ENCODE peak calls at places on chromosome 21, in ten cellular contexts. X, E, G, K, Y, M, O, P, U and C are unnamed samples. For H3K4me1 and H3K27me3, the result is how much of the 10 kb centered on the place peaks cover.

GRCh38 chr21:20783611-20784010 is 214.6 kb upstream of the NCAM2 start:
- DNase-seq in G (no peak), U (no peak), P (no peak), M (no peak), K (no peak), X (no peak), Y (no peak), O (no peak), E (no peak), C (no peak)

GRCh38 chr21:15682977-15683376 is 46.8 kb upstream of the USP25 start:
- DNase-seq in M (no peak), P (no peak), X (no peak), Y (no peak), U (peak), O (no peak), K (no peak), E (no peak), G (no peak), C (peak)

GRCh38 chr21:32270748-32271147 is 8.1 kb downstream of the MIS18A start:
- DNase-seq in U (no peak), K (no peak), E (no peak), X (no peak), G (no peak), O (no peak), Y (no peak), M (no peak), P (no peak), C (no peak)

GRCh38 chr21:43659136-43660000 is at the start of the genes HSF2BP and RRP1B:
- DNase-seq in U (peak), Y (peak), M (peak), G (peak), O (peak), P (peak), K (peak), X (peak), E (peak), C (peak)

GRCh38 chr21:31493350-31493880 is 149.4 kb upstream of the TIAM1 start:
- DNase-seq in P (no peak), E (no peak), O (no peak), X (no peak), M (no peak), K (no peak), G (no peak), Y (no peak), U (no peak), C (no peak)

GRCh38 chr21:39525129-39525528 is 73.4 kb downstream of the SH3BGR start:
- DNase-seq in M (no peak), K (no peak), Y (peak), G (no peak), U (no peak), E (no peak), P (no peak), X (no peak), O (peak), C (no peak)

GRCh38 chr21:33293811-33294216 is 27.6 kb downstream of the IL10RB start:
- DNase-seq in K (no peak), E (no peak), G (no peak), M (no peak), Y (no peak), P (no peak), U (no peak), O (no peak), X (no peak), C (no peak)

GRCh38 chr21:30268608-30269197 is 14.0 kb downstream of the KRTAP24-1 start:
- DNase-seq in M (peak), G (no peak), Y (no peak), K (peak), X (no peak), U (no peak), E (no peak), P (no peak), O (no peak), C (no peak)

GRCh38 chr21:37877171-37877570 is 39.1 kb downstream of the KCNJ6 start:
- DNase-seq in X (no peak), P (no peak), O (no peak), K (no peak), G (no peak), M (no peak), U (peak), Y (no peak), E (no peak), C (peak)

GRCh38 chr21:46323227-46323709 is 402 bp downstream of the C21orf58 start:
- DNase-seq in K (peak), P (no peak), O (no peak), X (no peak), E (peak), U (no peak), Y (no peak), G (no peak), M (no peak), C (peak)

GRCh38 chr21:27190601-27191000 is 223.7 kb upstream of the ADAMTS5 start:
- DNase-seq in Y (no peak), X (no peak), E (no peak), K (peak), M (no peak), G (no peak), U (peak), O (no peak), P (no peak), C (no peak)

GRCh38 chr21:25887166-25887565 is 152.4 kb downstream of the GABPA start:
- DNase-seq in K (no peak), M (peak), E (no peak), X (no peak), U (no peak), G (no peak), P (no peak), O (no peak), Y (no peak), C (no peak)

GRCh38 chr21:38323721-38324591 is 67.2 kb downstream of the KCNJ15 start:
- DNase-seq in E (no peak), U (peak), Y (no peak), P (no peak), X (no peak), M (no peak), O (no peak), G (no peak), K (peak), C (peak)

GRCh38 chr21:33198346-33199135 is 31.2 kb upstream of the IFNAR2 start:
- DNase-seq in E (peak), K (no peak), U (peak), M (no peak), P (no peak), X (peak), G (no peak), O (peak), Y (peak), C (no peak)

GRCh38 chr21:33152228-33153130 is 77.3 kb upstream of the IFNAR2 start:
- DNase-seq in O (no peak), X (no peak), E (no peak), M (no peak), U (no peak), K (no peak), G (no peak), Y (no peak), P (no peak), C (no peak)

GRCh38 chr21:19523066-19523465 is 1119.5 kb upstream of the TMPRSS15 start:
- DNase-seq in E (no peak), U (no peak), M (no peak), O (no peak), Y (no peak), P (no peak), G (no peak), K (no peak), X (no peak), C (no peak)

GRCh38 chr21:44085491-44086321 is 21.5 kb upstream of the PWP2 start:
- DNase-seq in O (peak), X (no peak), Y (peak), K (no peak), U (no peak), M (peak), G (no peak), E (no peak), P (no peak), C (no peak)

GRCh38 chr21:38989745-38990423 is 184.2 kb downstream of the ETS2 start:
- DNase-seq in Y (peak), O (no peak), G (peak), X (no peak), U (peak), E (no peak), K (peak), M (no peak), P (peak), C (peak)

GRCh38 chr21:26945916-26946315 is 21.0 kb downstream of the ADAMTS5 start:
- DNase-seq in Y (peak), U (no peak), E (no peak), X (peak), P (peak), K (peak), M (no peak), G (peak), O (peak), C (peak)

GRCh38 chr21:25870084-25870483 is 135.3 kb downstream of the GABPA start:
- DNase-seq in U (no peak), E (no peak), Y (no peak), M (no peak), P (no peak), G (no peak), X (no peak), O (no peak), K (no peak), C (no peak)

GRCh38 chr21:43976661-43977060 is 35.4 kb upstream of the TRAPPC10 start:
- DNase-seq in Y (no peak), O (no peak), E (no peak), P (no peak), U (no peak), X (no peak), K (no peak), M (no peak), G (no peak), C (no peak)

GRCh38 chr21:39050839-39051560 is 132.3 kb downstream of the PSMG1 start:
- DNase-seq in Y (no peak), M (no peak), G (no peak), K (no peak), U (no peak), O (no peak), E (no peak), P (no peak), X (no peak), C (no peak)

GRCh38 chr21:23316190-23316589 is 2291.1 kb downstream of the MRPL39 start:
- DNase-seq in K (no peak), M (no peak), G (no peak), U (no peak), P (no peak), Y (no peak), O (no peak), E (no peak), X (no peak), C (no peak)

GRCh38 chr21:16570196-16570595 is 840.4 kb downstream of the USP25 start:
- DNase-seq in E (no peak), U (peak), X (no peak), K (no peak), P (no peak), Y (no peak), M (no peak), O (no peak), G (no peak), C (no peak)

GRCh38 chr21:18620421-18620820 is 216.8 kb upstream of the TMPRSS15 start:
- DNase-seq in O (no peak), M (no peak), X (no peak), P (no peak), G (no peak), K (no peak), U (no peak), Y (no peak), E (no peak), C (no peak)

GRCh38 chr21:16583567-16583966 is 853.8 kb downstream of the USP25 start:
- DNase-seq in M (no peak), E (no peak), K (no peak), X (no peak), G (no peak), P (no peak), Y (no peak), U (no peak), O (no peak), C (no peak)

GRCh38 chr21:36704281-36704957 is 5.5 kb downstream of the SIM2 start:
- DNase-seq in U (peak), O (no peak), E (no peak), X (no peak), M (no peak), Y (no peak), G (no peak), P (no peak), K (no peak), C (no peak)
- H3K4me1 ChIP-seq in U (under half), O (half or more), E (under half), X (half or more), M (under half), Y (under half), G (under half), P (under half), K (under half), C (half or more)

GRCh38 chr21:41501919-41502318 is 6.0 kb downstream of the TMPRSS2 start:
- DNase-seq in K (no peak), O (no peak), Y (no peak), M (no peak), P (no peak), E (no peak), G (no peak), U (no peak), X (no peak), C (no peak)
- H3K27me3 ChIP-seq in K (half or more), O (half or more), Y (under half), M (under half), P (under half), E (under half), G (under half), U (under half), X (half or more), C (half or more)

GRCh38 chr21:41763398-41763931 is 3.4 kb downstream of the RIPK4 start:
- DNase-seq in G (no peak), Y (no peak), X (no peak), U (no peak), K (peak), O (peak), P (no peak), E (no peak), M (no peak), C (no peak)

GRCh38 chr21:41762753-41763152 is 4.1 kb downstream of the RIPK4 start:
- DNase-seq in U (no peak), Y (no peak), P (no peak), X (no peak), G (no peak), K (no peak), O (no peak), E (no peak), M (no peak), C (no peak)

GRCh38 chr21:41765393-41765950 is 1.4 kb downstream of the RIPK4 start:
- DNase-seq in E (no peak), O (no peak), G (no peak), P (no peak), M (no peak), X (no peak), U (no peak), K (no peak), Y (no peak), C (no peak)

GRCh38 chr21:41764558-41765392 is 2.1 kb downstream of the RIPK4 start:
- DNase-seq in U (no peak), E (no peak), K (no peak), O (no peak), P (no peak), G (no peak), X (no peak), M (no peak), Y (no peak), C (no peak)

DNA sequence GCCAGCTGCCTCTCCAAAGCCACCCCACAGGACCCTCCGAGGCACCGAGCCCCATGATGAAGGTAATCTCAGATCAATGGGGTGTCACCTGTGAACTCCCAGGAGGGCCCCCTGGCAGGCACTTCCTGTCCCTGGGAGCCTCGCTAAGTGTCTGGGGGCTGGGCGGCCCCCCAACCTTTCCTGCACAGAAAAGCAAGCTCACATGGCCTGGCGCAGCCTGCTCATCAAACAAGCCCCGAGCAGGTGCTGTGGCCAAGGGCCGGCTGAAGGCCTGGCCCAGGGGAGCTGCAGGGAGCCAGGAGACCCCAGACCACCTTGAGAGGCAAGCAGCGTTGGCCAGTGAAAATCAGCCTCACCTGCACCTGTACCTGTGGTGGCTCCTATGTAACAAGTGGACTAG is 2.9 kb downstream of the RIPK4 start:
- DNase-seq in X (no peak), K (no peak), M (no peak), E (no peak), Y (no peak), U (no peak), P (no peak), O (no peak), G (no peak), C (no peak)
- H3K4me1 ChIP-seq in X (half or more), K (under half), M (under half), E (under half), Y (under half), U (under half), P (under half), O (under half), G (under half), C (half or more)

DNA sequence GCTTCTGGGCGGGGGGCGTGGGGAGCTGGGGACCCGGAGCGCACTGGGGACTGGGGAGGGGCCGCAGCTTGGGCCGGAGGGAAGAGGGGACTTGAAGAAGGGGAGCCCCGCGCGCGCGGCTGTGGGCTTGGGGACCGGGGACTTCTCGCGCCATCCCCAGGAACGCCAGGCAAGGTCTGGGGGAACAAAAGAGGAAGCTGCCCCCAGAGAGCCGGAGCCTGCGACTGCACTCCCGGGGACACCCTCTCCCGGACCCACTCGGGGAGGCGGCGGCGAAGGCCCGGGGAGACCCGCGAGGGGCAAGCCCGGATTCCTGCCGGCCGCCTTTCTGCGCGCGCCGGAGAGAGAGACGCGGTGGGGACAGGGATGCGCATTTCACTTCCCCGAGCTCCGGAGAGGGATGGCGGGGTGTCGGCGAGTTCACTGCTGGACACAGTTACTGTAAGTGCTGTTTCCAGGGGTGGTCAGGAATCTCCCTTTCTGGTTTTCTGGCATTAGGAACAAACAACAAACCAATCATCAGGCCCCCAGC is 732 bp downstream of the ABCG1 start:
- DNase-seq in E (peak), M (no peak), U (peak), G (no peak), X (peak), P (no peak), K (peak), Y (no peak), O (peak), C (no peak)
- H3K27me3 ChIP-seq in E (under half), M (under half), U (under half), G (under half), X (under half), P (under half), K (under half), Y (under half), O (under half), C (half or more)

GRCh38 chr21:42312626-42313104 is 2.5 kb downstream of the TFF3 start:
- DNase-seq in M (peak), P (no peak), X (no peak), U (no peak), O (no peak), Y (no peak), G (no peak), E (no peak), K (no peak), C (no peak)

GRCh38 chr21:42315296-42315891 is at the start of gene TFF3:
- DNase-seq in O (no peak), P (no peak), U (no peak), Y (no peak), X (no peak), E (no peak), M (peak), G (no peak), K (no peak), C (no peak)

GRCh38 chr21:42311816-42312625 is 3.2 kb downstream of the TFF3 start:
- DNase-seq in E (no peak), G (no peak), Y (no peak), X (no peak), P (no peak), U (no peak), O (no peak), M (peak), K (no peak), C (no peak)

GRCh38 chr21:42314616-42315295 is 453 bp downstream of the TFF3 start:
- DNase-seq in G (no peak), P (no peak), K (no peak), O (no peak), X (no peak), M (peak), U (no peak), Y (no peak), E (no peak), C (no peak)

DNA sequence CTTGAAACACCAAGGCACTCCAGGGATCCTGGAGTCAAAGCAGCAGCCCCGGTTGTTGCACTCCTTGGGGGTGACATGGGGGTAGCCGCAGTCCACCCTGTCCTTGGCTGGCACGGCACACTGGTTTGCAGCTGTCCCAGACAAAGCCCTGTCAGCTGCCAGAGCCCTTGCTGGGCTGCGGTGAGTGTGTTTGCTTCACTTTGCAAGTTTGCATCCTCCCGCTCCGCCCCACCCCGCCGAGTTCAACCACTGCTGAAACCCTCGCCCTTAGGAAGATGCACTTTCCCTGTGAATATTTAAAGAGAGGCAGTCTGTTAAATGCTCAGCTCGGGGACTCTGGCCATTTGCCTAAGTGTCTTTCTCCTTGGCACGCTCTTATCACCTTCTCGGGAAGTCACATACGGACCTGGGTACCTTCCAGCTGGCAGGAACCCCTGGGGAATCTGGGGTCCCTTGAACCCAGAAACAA is 1.7 kb downstream of the TFF3 start:
- DNase-seq in K (peak), Y (peak), E (no peak), X (no peak), G (no peak), U (no peak), M (peak), P (no peak), O (no peak), C (no peak)
- H3K4me1 ChIP-seq in K (under half), Y (under half), E (under half), X (under half), G (under half), U (under half), M (under half), P (under half), O (under half), C (half or more)

GRCh38 chr21:42456457-42456856 is 39.6 kb downstream of the RSPH1 start:
- DNase-seq in X (no peak), E (no peak), P (no peak), K (no peak), Y (no peak), G (no peak), M (no peak), U (no peak), O (no peak), C (no peak)

GRCh38 chr21:42454221-42454570 is 41.8 kb downstream of the RSPH1 start:
- DNase-seq in O (no peak), M (no peak), U (no peak), P (no peak), X (no peak), G (no peak), K (no peak), E (no peak), Y (no peak), C (no peak)

GRCh38 chr21:42454791-42455190 is 41.2 kb downstream of the RSPH1 start:
- DNase-seq in G (no peak), E (no peak), M (no peak), K (no peak), X (no peak), Y (no peak), P (no peak), O (no peak), U (no peak), C (no peak)

GRCh38 chr21:42455196-42455595 is 40.8 kb downstream of the RSPH1 start:
- DNase-seq in P (no peak), U (no peak), O (no peak), G (no peak), Y (no peak), M (no peak), K (no peak), E (no peak), X (no peak), C (no peak)

DNA sequence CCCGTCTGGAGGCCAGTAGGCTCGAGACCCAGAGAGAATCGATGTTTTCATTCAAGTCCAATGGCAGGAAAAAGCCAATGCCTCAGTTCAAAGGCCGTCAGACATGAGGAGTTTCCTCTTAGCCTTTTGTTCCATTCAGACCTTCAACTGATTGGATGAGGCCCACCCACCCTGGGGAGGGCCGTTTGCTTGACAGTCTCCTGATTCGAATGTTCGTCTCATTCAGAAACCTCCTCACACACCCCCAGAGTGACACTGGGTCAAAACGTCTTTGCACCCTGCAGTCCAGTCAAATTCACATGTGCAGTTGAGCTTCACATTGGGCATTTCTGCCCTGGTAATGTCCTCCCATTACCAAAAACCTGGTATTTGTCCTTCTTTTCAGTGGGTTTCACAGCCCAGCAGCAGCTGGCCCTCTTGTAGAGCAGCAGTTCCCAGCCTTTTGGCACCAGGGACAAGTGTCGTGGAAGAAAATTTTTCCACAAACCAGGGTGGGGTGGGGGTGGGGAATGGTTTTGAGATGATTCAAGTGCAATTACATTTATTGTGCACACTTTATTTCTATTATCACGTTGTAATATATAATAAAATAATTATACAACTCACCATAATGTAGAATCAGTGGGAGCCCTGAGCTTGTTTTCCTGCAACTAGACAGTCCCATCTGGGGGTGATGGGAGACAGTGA is 40.1 kb downstream of the RSPH1 start:
- DNase-seq in G (no peak), P (no peak), K (no peak), U (no peak), X (no peak), E (no peak), Y (no peak), O (no peak), M (no peak), C (no peak)
- H3K27me3 ChIP-seq in G (under half), P (under half), K (under half), U (under half), X (under half), E (under half), Y (under half), O (under half), M (under half), C (under half)

GRCh38 chr21:45225741-45226327 is 61.9 kb downstream of the POFUT2 start:
- DNase-seq in E (no peak), X (no peak), Y (no peak), P (no peak), M (no peak), K (no peak), O (no peak), G (no peak), U (no peak), C (no peak)
- H3K4me1 ChIP-seq in E (under half), X (under half), Y (under half), P (under half), M (under half), K (under half), O (under half), G (under half), U (under half), C (under half)